ENCODE peak calls at places on chromosomes 3 and 15, in nine cellular contexts. One of them, this sample, is unnamed.

GRCh38 chr3:54433846-54434245 is 311.5 kb downstream of the CACNA2D3 start:
- DNase-seq in SW480: peak
- DNase-seq in AG08396: no peak
- DNase-seq in effector memory CD8-positive, alpha-beta T cell: no peak
- DNase-seq in activated CD4-positive, alpha-beta T cell treated with anti-CD3 and anti-CD28 coated beads for 4 hours: no peak
- DNase-seq in CD8-positive, alpha-beta T cell: no peak
- DNase-seq in endothelial cell: peak
- DNase-seq in GM19239: no peak
- DNase-seq in stimulated activated naive CD4-positive, alpha-beta T cell: no peak
- DNase-seq in this sample: no peak

GRCh38 chr3:134029256-134029733 is 430 bp downstream of the SLCO2A1 start:
- DNase-seq in SW480: peak
- DNase-seq in CD8-positive, alpha-beta T cell: no peak
- DNase-seq in effector memory CD8-positive, alpha-beta T cell: no peak
- DNase-seq in activated CD4-positive, alpha-beta T cell treated with anti-CD3 and anti-CD28 coated beads for 4 hours: no peak
- DNase-seq in GM19239: peak
- DNase-seq in endothelial cell: no peak
- DNase-seq in stimulated activated naive CD4-positive, alpha-beta T cell: no peak
- DNase-seq in AG08396: no peak
- DNase-seq in this sample: no peak

GRCh38 chr3:86801921-86802320 is 189.0 kb downstream of the VGLL3 start:
- DNase-seq in AG08396: no peak
- DNase-seq in effector memory CD8-positive, alpha-beta T cell: no peak
- DNase-seq in CD8-positive, alpha-beta T cell: no peak
- DNase-seq in GM19239: no peak
- DNase-seq in stimulated activated naive CD4-positive, alpha-beta T cell: no peak
- DNase-seq in activated CD4-positive, alpha-beta T cell treated with anti-CD3 and anti-CD28 coated beads for 4 hours: no peak
- DNase-seq in SW480: no peak
- DNase-seq in endothelial cell: no peak
- DNase-seq in this sample: no peak

GRCh38 chr15:70494861-70495571 is 268.3 kb downstream of the UACA start:
- DNase-seq in CD8-positive, alpha-beta T cell: no peak
- DNase-seq in AG08396: peak
- DNase-seq in activated CD4-positive, alpha-beta T cell treated with anti-CD3 and anti-CD28 coated beads for 4 hours: no peak
- DNase-seq in stimulated activated naive CD4-positive, alpha-beta T cell: no peak
- DNase-seq in SW480: peak
- DNase-seq in effector memory CD8-positive, alpha-beta T cell: no peak
- DNase-seq in endothelial cell: no peak
- DNase-seq in GM19239: no peak
- DNase-seq in this sample: no peak

GRCh38 chr3:20121088-20121487 is 64.9 kb downstream of the SGO1 start:
- DNase-seq in CD8-positive, alpha-beta T cell: no peak
- DNase-seq in activated CD4-positive, alpha-beta T cell treated with anti-CD3 and anti-CD28 coated beads for 4 hours: no peak
- DNase-seq in AG08396: no peak
- DNase-seq in effector memory CD8-positive, alpha-beta T cell: no peak
- DNase-seq in SW480: no peak
- DNase-seq in stimulated activated naive CD4-positive, alpha-beta T cell: no peak
- DNase-seq in GM19239: no peak
- DNase-seq in endothelial cell: no peak
- DNase-seq in this sample: no peak

GRCh38 chr3:143334231-143334630 is 214.7 kb downstream of the CHST2 start:
- DNase-seq in endothelial cell: no peak
- DNase-seq in activated CD4-positive, alpha-beta T cell treated with anti-CD3 and anti-CD28 coated beads for 4 hours: no peak
- DNase-seq in AG08396: no peak
- DNase-seq in CD8-positive, alpha-beta T cell: no peak
- DNase-seq in GM19239: no peak
- DNase-seq in effector memory CD8-positive, alpha-beta T cell: no peak
- DNase-seq in SW480: no peak
- DNase-seq in stimulated activated naive CD4-positive, alpha-beta T cell: no peak
- DNase-seq in this sample: no peak

GRCh38 chr3:135911106-135911505 is 54.4 kb upstream of the PPP2R3A start:
- DNase-seq in activated CD4-positive, alpha-beta T cell treated with anti-CD3 and anti-CD28 coated beads for 4 hours: no peak
- DNase-seq in CD8-positive, alpha-beta T cell: no peak
- DNase-seq in AG08396: no peak
- DNase-seq in stimulated activated naive CD4-positive, alpha-beta T cell: no peak
- DNase-seq in endothelial cell: no peak
- DNase-seq in effector memory CD8-positive, alpha-beta T cell: no peak
- DNase-seq in SW480: no peak
- DNase-seq in GM19239: no peak
- DNase-seq in this sample: no peak

GRCh38 chr3:26522919-26523318 is 99.7 kb upstream of the LRRC3B start:
- DNase-seq in GM19239: no peak
- DNase-seq in stimulated activated naive CD4-positive, alpha-beta T cell: no peak
- DNase-seq in activated CD4-positive, alpha-beta T cell treated with anti-CD3 and anti-CD28 coated beads for 4 hours: no peak
- DNase-seq in AG08396: no peak
- DNase-seq in effector memory CD8-positive, alpha-beta T cell: no peak
- DNase-seq in endothelial cell: no peak
- DNase-seq in CD8-positive, alpha-beta T cell: no peak
- DNase-seq in SW480: no peak
- DNase-seq in this sample: no peak

GRCh38 chr3:11582123-11582968 is 61.4 kb downstream of the VGLL4 start:
- DNase-seq in GM19239: no peak
- DNase-seq in stimulated activated naive CD4-positive, alpha-beta T cell: peak
- DNase-seq in CD8-positive, alpha-beta T cell: no peak
- DNase-seq in activated CD4-positive, alpha-beta T cell treated with anti-CD3 and anti-CD28 coated beads for 4 hours: no peak
- DNase-seq in effector memory CD8-positive, alpha-beta T cell: no peak
- DNase-seq in AG08396: peak
- DNase-seq in SW480: no peak
- DNase-seq in endothelial cell: no peak
- DNase-seq in this sample: no peak

GRCh38 chr15:85019815-85020590 is 38.3 kb downstream of the PDE8A start:
- DNase-seq in activated CD4-positive, alpha-beta T cell treated with anti-CD3 and anti-CD28 coated beads for 4 hours: no peak
- DNase-seq in CD8-positive, alpha-beta T cell: no peak
- DNase-seq in SW480: no peak
- DNase-seq in effector memory CD8-positive, alpha-beta T cell: no peak
- DNase-seq in endothelial cell: no peak
- DNase-seq in GM19239: no peak
- DNase-seq in AG08396: no peak
- DNase-seq in stimulated activated naive CD4-positive, alpha-beta T cell: no peak
- DNase-seq in this sample: no peak

GRCh38 chr3:133547432-133548041 is 25.9 kb upstream of the CDV3 start:
- DNase-seq in effector memory CD8-positive, alpha-beta T cell: no peak
- DNase-seq in endothelial cell: no peak
- DNase-seq in CD8-positive, alpha-beta T cell: no peak
- DNase-seq in stimulated activated naive CD4-positive, alpha-beta T cell: no peak
- DNase-seq in AG08396: peak
- DNase-seq in activated CD4-positive, alpha-beta T cell treated with anti-CD3 and anti-CD28 coated beads for 4 hours: no peak
- DNase-seq in SW480: no peak
- DNase-seq in GM19239: no peak
- DNase-seq in this sample: no peak

GRCh38 chr3:77690284-77690869 is 650.5 kb downstream of the ROBO2 start:
- DNase-seq in SW480: no peak
- DNase-seq in CD8-positive, alpha-beta T cell: no peak
- DNase-seq in GM19239: no peak
- DNase-seq in AG08396: no peak
- DNase-seq in effector memory CD8-positive, alpha-beta T cell: no peak
- DNase-seq in stimulated activated naive CD4-positive, alpha-beta T cell: no peak
- DNase-seq in activated CD4-positive, alpha-beta T cell treated with anti-CD3 and anti-CD28 coated beads for 4 hours: no peak
- DNase-seq in endothelial cell: no peak
- DNase-seq in this sample: no peak

GRCh38 chr3:99881121-99881524 is 63.5 kb downstream of the CMSS1 start:
- DNase-seq in effector memory CD8-positive, alpha-beta T cell: no peak
- DNase-seq in GM19239: no peak
- DNase-seq in SW480: no peak
- DNase-seq in CD8-positive, alpha-beta T cell: no peak
- DNase-seq in endothelial cell: no peak
- DNase-seq in stimulated activated naive CD4-positive, alpha-beta T cell: no peak
- DNase-seq in activated CD4-positive, alpha-beta T cell treated with anti-CD3 and anti-CD28 coated beads for 4 hours: no peak
- DNase-seq in AG08396: no peak
- DNase-seq in this sample: no peak

GRCh38 chr3:11384074-11384473 is 111.9 kb downstream of the ATG7 start:
- DNase-seq in stimulated activated naive CD4-positive, alpha-beta T cell: no peak
- DNase-seq in activated CD4-positive, alpha-beta T cell treated with anti-CD3 and anti-CD28 coated beads for 4 hours: no peak
- DNase-seq in endothelial cell: no peak
- DNase-seq in effector memory CD8-positive, alpha-beta T cell: no peak
- DNase-seq in GM19239: no peak
- DNase-seq in AG08396: no peak
- DNase-seq in CD8-positive, alpha-beta T cell: no peak
- DNase-seq in SW480: no peak
- DNase-seq in this sample: no peak

GRCh38 chr3:126159476-126159875 is 20.9 kb downstream of the ALDH1L1 start:
- DNase-seq in endothelial cell: no peak
- DNase-seq in AG08396: no peak
- DNase-seq in SW480: no peak
- DNase-seq in stimulated activated naive CD4-positive, alpha-beta T cell: no peak
- DNase-seq in activated CD4-positive, alpha-beta T cell treated with anti-CD3 and anti-CD28 coated beads for 4 hours: no peak
- DNase-seq in effector memory CD8-positive, alpha-beta T cell: no peak
- DNase-seq in CD8-positive, alpha-beta T cell: peak
- DNase-seq in GM19239: no peak
- DNase-seq in this sample: no peak

GRCh38 chr3:197322149-197322548 is 23.7 kb upstream of the DLG1 start:
- DNase-seq in AG08396: no peak
- DNase-seq in GM19239: no peak
- DNase-seq in CD8-positive, alpha-beta T cell: no peak
- DNase-seq in activated CD4-positive, alpha-beta T cell treated with anti-CD3 and anti-CD28 coated beads for 4 hours: no peak
- DNase-seq in effector memory CD8-positive, alpha-beta T cell: no peak
- DNase-seq in endothelial cell: no peak
- DNase-seq in stimulated activated naive CD4-positive, alpha-beta T cell: no peak
- DNase-seq in SW480: no peak
- DNase-seq in this sample: no peak

GRCh38 chr3:161291191-161291901 is 70.2 kb downstream of the NMD3 start:
- DNase-seq in AG08396: no peak
- DNase-seq in SW480: peak
- DNase-seq in GM19239: no peak
- DNase-seq in CD8-positive, alpha-beta T cell: no peak
- DNase-seq in activated CD4-positive, alpha-beta T cell treated with anti-CD3 and anti-CD28 coated beads for 4 hours: no peak
- DNase-seq in effector memory CD8-positive, alpha-beta T cell: no peak
- DNase-seq in stimulated activated naive CD4-positive, alpha-beta T cell: no peak
- DNase-seq in endothelial cell: no peak
- DNase-seq in this sample: no peak

GRCh38 chr3:122563717-122564025 is 429 bp downstream of the PARP9 start:
- DNase-seq in CD8-positive, alpha-beta T cell: no peak
- DNase-seq in SW480: no peak
- DNase-seq in activated CD4-positive, alpha-beta T cell treated with anti-CD3 and anti-CD28 coated beads for 4 hours: peak
- DNase-seq in endothelial cell: no peak
- DNase-seq in AG08396: no peak
- DNase-seq in GM19239: no peak
- DNase-seq in effector memory CD8-positive, alpha-beta T cell: no peak
- DNase-seq in stimulated activated naive CD4-positive, alpha-beta T cell: no peak
- DNase-seq in this sample: no peak

GRCh38 chr15:50627351-50628055 is 59.1 kb downstream of the TRPM7 start:
- DNase-seq in AG08396: peak
- DNase-seq in stimulated activated naive CD4-positive, alpha-beta T cell: no peak
- DNase-seq in CD8-positive, alpha-beta T cell: no peak
- DNase-seq in activated CD4-positive, alpha-beta T cell treated with anti-CD3 and anti-CD28 coated beads for 4 hours: no peak
- DNase-seq in effector memory CD8-positive, alpha-beta T cell: no peak
- DNase-seq in endothelial cell: no peak
- DNase-seq in SW480: no peak
- DNase-seq in GM19239: no peak
- DNase-seq in this sample: no peak

GRCh38 chr3:43997788-43998373 is 243.8 kb upstream of the TOPAZ1 start:
- DNase-seq in CD8-positive, alpha-beta T cell: no peak
- DNase-seq in activated CD4-positive, alpha-beta T cell treated with anti-CD3 and anti-CD28 coated beads for 4 hours: no peak
- DNase-seq in effector memory CD8-positive, alpha-beta T cell: no peak
- DNase-seq in endothelial cell: peak
- DNase-seq in GM19239: no peak
- DNase-seq in AG08396: no peak
- DNase-seq in stimulated activated naive CD4-positive, alpha-beta T cell: no peak
- DNase-seq in SW480: peak
- DNase-seq in this sample: no peak

GRCh38 chr3:72571638-72572114 is 276.6 kb downstream of the SHQ1 start:
- DNase-seq in CD8-positive, alpha-beta T cell: no peak
- DNase-seq in stimulated activated naive CD4-positive, alpha-beta T cell: no peak
- DNase-seq in AG08396: no peak
- DNase-seq in GM19239: no peak
- DNase-seq in activated CD4-positive, alpha-beta T cell treated with anti-CD3 and anti-CD28 coated beads for 4 hours: no peak
- DNase-seq in endothelial cell: no peak
- DNase-seq in effector memory CD8-positive, alpha-beta T cell: no peak
- DNase-seq in SW480: no peak
- DNase-seq in this sample: no peak

This sample was measured in effector CD4-positive, alpha-beta T cell.